ENCODE peak calls at places on chromosomes 7 and 10, in ten cellular contexts. One of them, this sample, is unnamed.

GRCh38 chr10:114611617-114612016 is 46.5 kb downstream of the ABLIM1 start:
- DNase-seq in fibroblast of lung: no peak
- DNase-seq in K562: no peak
- DNase-seq in HCT116: no peak
- DNase-seq in GM23338: no peak
- DNase-seq in MM.1S: no peak
- DNase-seq in osteoblast: no peak
- DNase-seq in H1: no peak
- DNase-seq in GM23248: no peak
- DNase-seq in SK-N-SH: no peak
- DNase-seq in this sample: no peak

GRCh38 chr10:101060036-101060950 is 1.5 kb upstream of the KAZALD1 start:
- DNase-seq in osteoblast: peak; percentile 98
- DNase-seq in fibroblast of lung: peak; percentile 86
- DNase-seq in MM.1S: peak; percentile 93
- DNase-seq in HCT116: peak; percentile 98
- DNase-seq in H1: no peak
- DNase-seq in SK-N-SH: peak; percentile 73
- DNase-seq in GM23338: peak; percentile 97
- DNase-seq in GM23248: peak; percentile 97
- DNase-seq in K562: peak; percentile 44
- DNase-seq in this sample: peak; percentile 95

GRCh38 chr7:33449847-33450246 is 320.5 kb downstream of the BBS9 start:
- DNase-seq in GM23248: no peak
- DNase-seq in SK-N-SH: no peak
- DNase-seq in H1: no peak
- DNase-seq in osteoblast: no peak
- DNase-seq in K562: no peak
- DNase-seq in MM.1S: no peak
- DNase-seq in fibroblast of lung: no peak
- DNase-seq in HCT116: no peak
- DNase-seq in GM23338: no peak
- DNase-seq in this sample: peak; percentile 31

GRCh38 chr10:123517901-123518300 is 148.3 kb upstream of the GPR26 start:
- DNase-seq in HCT116: no peak
- DNase-seq in K562: no peak
- DNase-seq in MM.1S: no peak
- DNase-seq in fibroblast of lung: no peak
- DNase-seq in H1: no peak
- DNase-seq in GM23338: no peak
- DNase-seq in SK-N-SH: no peak
- DNase-seq in osteoblast: no peak
- DNase-seq in GM23248: no peak
- DNase-seq in this sample: no peak

GRCh38 chr10:91006752-91007346 is 86.0 kb upstream of the ANKRD1 start:
- DNase-seq in MM.1S: peak; percentile 89
- DNase-seq in H1: no peak
- DNase-seq in GM23248: no peak
- DNase-seq in fibroblast of lung: no peak
- DNase-seq in K562: no peak
- DNase-seq in SK-N-SH: no peak
- DNase-seq in osteoblast: no peak
- DNase-seq in GM23338: no peak
- DNase-seq in HCT116: no peak
- DNase-seq in this sample: no peak

GRCh38 chr7:106598663-106599342 is 62.2 kb downstream of the CCDC71L start:
- DNase-seq in K562: peak; percentile 87
- DNase-seq in osteoblast: no peak
- DNase-seq in SK-N-SH: peak; percentile 17
- DNase-seq in H1: peak; percentile 5
- DNase-seq in fibroblast of lung: peak; percentile 60
- DNase-seq in HCT116: peak; percentile 79
- DNase-seq in GM23248: peak; percentile 70
- DNase-seq in GM23338: peak; percentile 85
- DNase-seq in MM.1S: peak; percentile 91
- DNase-seq in this sample: peak; percentile 91

GRCh38 chr10:74851834-74852233 is 25.4 kb downstream of the KAT6B start:
- DNase-seq in MM.1S: no peak
- DNase-seq in osteoblast: no peak
- DNase-seq in fibroblast of lung: no peak
- DNase-seq in K562: no peak
- DNase-seq in HCT116: no peak
- DNase-seq in GM23338: no peak
- DNase-seq in SK-N-SH: no peak
- DNase-seq in H1: no peak
- DNase-seq in GM23248: no peak
- DNase-seq in this sample: no peak

GRCh38 chr7:48424731-48425130 is 253.5 kb downstream of the ABCA13 start:
- DNase-seq in GM23338: peak; percentile 65
- DNase-seq in H1: no peak
- DNase-seq in GM23248: peak; percentile 16
- DNase-seq in fibroblast of lung: peak; percentile 10
- DNase-seq in MM.1S: peak; percentile 52
- DNase-seq in HCT116: no peak
- DNase-seq in osteoblast: no peak
- DNase-seq in SK-N-SH: peak; percentile 14
- DNase-seq in K562: no peak
- DNase-seq in this sample: peak; percentile 81

GRCh38 chr7:92749327-92749730 is 87.0 kb downstream of the CDK6 start:
- DNase-seq in HCT116: no peak
- DNase-seq in K562: no peak
- DNase-seq in osteoblast: no peak
- DNase-seq in H1: no peak
- DNase-seq in GM23338: no peak
- DNase-seq in GM23248: peak; percentile 37
- DNase-seq in fibroblast of lung: no peak
- DNase-seq in SK-N-SH: no peak
- DNase-seq in MM.1S: no peak
- DNase-seq in this sample: no peak

GRCh38 chr10:103452714-103453230 is 602 bp upstream of the CALHM2 start:
- DNase-seq in fibroblast of lung: no peak
- DNase-seq in K562: no peak
- DNase-seq in H1: no peak
- DNase-seq in HCT116: no peak
- DNase-seq in osteoblast: peak; percentile 89
- DNase-seq in GM23338: no peak
- DNase-seq in SK-N-SH: no peak
- DNase-seq in MM.1S: no peak
- DNase-seq in GM23248: peak; percentile 38
- DNase-seq in this sample: no peak

GRCh38 chr7:2517678-2518077 is 1.9 kb upstream of the LFNG start:
- DNase-seq in K562: no peak
- DNase-seq in H1: no peak
- DNase-seq in osteoblast: no peak
- DNase-seq in fibroblast of lung: peak; percentile 74
- DNase-seq in GM23248: peak; percentile 51
- DNase-seq in SK-N-SH: no peak
- DNase-seq in MM.1S: no peak
- DNase-seq in GM23338: no peak
- DNase-seq in HCT116: no peak
- DNase-seq in this sample: no peak

GRCh38 chr7:2516194-2516555 is 3.4 kb upstream of the LFNG start:
- DNase-seq in H1: no peak
- DNase-seq in fibroblast of lung: no peak
- DNase-seq in SK-N-SH: no peak
- DNase-seq in GM23248: peak; percentile 31
- DNase-seq in MM.1S: no peak
- DNase-seq in osteoblast: no peak
- DNase-seq in K562: no peak
- DNase-seq in GM23338: no peak
- DNase-seq in HCT116: no peak
- DNase-seq in this sample: no peak

GRCh38 chr7:2515424-2516193 is 4.0 kb upstream of the LFNG start:
- DNase-seq in H1: no peak
- DNase-seq in SK-N-SH: no peak
- DNase-seq in GM23338: no peak
- DNase-seq in fibroblast of lung: no peak
- DNase-seq in GM23248: no peak
- DNase-seq in MM.1S: no peak
- DNase-seq in HCT116: no peak
- DNase-seq in osteoblast: no peak
- DNase-seq in K562: no peak
- DNase-seq in this sample: no peak

GRCh38 chr7:2518101-2518500 is 1.5 kb upstream of the LFNG start:
- DNase-seq in GM23338: no peak
- DNase-seq in HCT116: no peak
- DNase-seq in H1: no peak
- DNase-seq in fibroblast of lung: no peak
- DNase-seq in K562: no peak
- DNase-seq in MM.1S: no peak
- DNase-seq in osteoblast: no peak
- DNase-seq in GM23248: no peak
- DNase-seq in SK-N-SH: no peak
- DNase-seq in this sample: no peak

DNA sequence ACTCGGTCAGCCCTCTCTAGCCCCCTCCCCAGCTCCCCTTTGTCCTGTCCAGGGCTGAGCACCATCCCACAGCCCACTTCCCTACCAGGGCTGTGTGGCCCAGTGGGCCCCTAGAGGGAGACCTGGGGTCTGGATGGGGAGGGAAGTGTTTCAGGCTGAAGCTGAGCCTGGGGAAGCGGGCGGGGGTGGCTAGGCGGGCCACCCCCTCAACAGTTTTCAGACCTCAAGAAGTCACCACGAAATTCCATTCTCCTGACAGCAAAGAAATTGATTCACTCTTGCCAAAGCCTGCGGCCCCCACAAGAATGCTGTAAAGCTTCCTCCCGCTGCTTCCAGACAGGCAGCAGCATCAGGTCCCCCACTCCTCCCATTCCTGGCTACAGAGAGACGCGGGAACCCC is 2.6 kb upstream of the LFNG start:
- DNase-seq in fibroblast of lung: peak; percentile 98
- DNase-seq in osteoblast: peak; percentile 100
- DNase-seq in MM.1S: no peak
- DNase-seq in H1: no peak
- DNase-seq in SK-N-SH: no peak
- DNase-seq in K562: no peak
- DNase-seq in GM23338: peak; percentile 49
- DNase-seq in GM23248: peak; percentile 96
- DNase-seq in HCT116: no peak
- DNase-seq in this sample: no peak
- H3K4me1 ChIP-seq in fibroblast of lung: peaks cover 31% of the 10 kb centered on the region
- H3K4me1 ChIP-seq in osteoblast: peaks cover 43% of the 10 kb centered on the region
- H3K4me1 ChIP-seq in MM.1S: peaks cover 2% of the 10 kb centered on the region
- H3K4me1 ChIP-seq in H1: peaks cover 29% of the 10 kb centered on the region
- H3K4me1 ChIP-seq in SK-N-SH: peaks cover 38% of the 10 kb centered on the region
- H3K4me1 ChIP-seq in K562: no peaks in the 10 kb centered on the region
- H3K4me1 ChIP-seq in GM23338: peaks cover 31% of the 10 kb centered on the region
- H3K4me1 ChIP-seq in GM23248: peaks cover 38% of the 10 kb centered on the region
- H3K4me1 ChIP-seq in HCT116: peaks cover 46% of the 10 kb centered on the region
- H3K4me1 ChIP-seq in this sample: peaks cover 18% of the 10 kb centered on the region

GRCh38 chr7:100127866-100128601 is 1.3 kb downstream of the MBLAC1 start:
- DNase-seq in H1: no peak
- DNase-seq in HCT116: no peak
- DNase-seq in MM.1S: peak; percentile 14
- DNase-seq in K562: peak; percentile 15
- DNase-seq in fibroblast of lung: no peak
- DNase-seq in GM23248: peak; percentile 43
- DNase-seq in SK-N-SH: peak; percentile 60
- DNase-seq in GM23338: peak; percentile 58
- DNase-seq in osteoblast: peak; percentile 63
- DNase-seq in this sample: no peak

GRCh38 chr7:100126239-100126930 is 382 bp upstream of the MBLAC1 start:
- DNase-seq in MM.1S: no peak
- DNase-seq in fibroblast of lung: no peak
- DNase-seq in SK-N-SH: no peak
- DNase-seq in K562: no peak
- DNase-seq in GM23338: no peak
- DNase-seq in HCT116: no peak
- DNase-seq in H1: no peak
- DNase-seq in GM23248: peak; percentile 12
- DNase-seq in osteoblast: no peak
- DNase-seq in this sample: no peak

GRCh38 chr7:100130608-100131453 is 4.1 kb downstream of the MBLAC1 start:
- DNase-seq in K562: peak; percentile 89
- DNase-seq in GM23248: peak; percentile 76
- DNase-seq in HCT116: no peak
- DNase-seq in MM.1S: peak; percentile 64
- DNase-seq in GM23338: peak; percentile 97
- DNase-seq in osteoblast: peak; percentile 93
- DNase-seq in H1: no peak
- DNase-seq in fibroblast of lung: peak; percentile 22
- DNase-seq in SK-N-SH: peak; percentile 88
- DNase-seq in this sample: peak; percentile 88

GRCh38 chr7:100126931-100127865 is at the start of gene MBLAC1:
- DNase-seq in H1: no peak
- DNase-seq in GM23248: peak; percentile 95
- DNase-seq in GM23338: peak; percentile 97
- DNase-seq in MM.1S: peak; percentile 89
- DNase-seq in osteoblast: peak; percentile 98
- DNase-seq in fibroblast of lung: peak; percentile 90
- DNase-seq in K562: peak; percentile 90
- DNase-seq in SK-N-SH: peak; percentile 99
- DNase-seq in HCT116: peak; percentile 87
- DNase-seq in this sample: peak; percentile 97

GRCh38 chr7:100128602-100128963 is 1.8 kb downstream of the MBLAC1 start:
- DNase-seq in H1: no peak
- DNase-seq in osteoblast: no peak
- DNase-seq in K562: no peak
- DNase-seq in MM.1S: no peak
- DNase-seq in SK-N-SH: no peak
- DNase-seq in fibroblast of lung: no peak
- DNase-seq in GM23338: no peak
- DNase-seq in HCT116: no peak
- DNase-seq in GM23248: no peak
- DNase-seq in this sample: no peak
- H4K20me1 ChIP-seq in H1: no peaks in the 10 kb centered on the region
- H4K20me1 ChIP-seq in osteoblast: no peaks in the 10 kb centered on the region
- H4K20me1 ChIP-seq in K562: no peaks in the 10 kb centered on the region
- H4K20me1 ChIP-seq in MM.1S: no peaks in the 10 kb centered on the region
- H4K20me1 ChIP-seq in SK-N-SH: no peaks in the 10 kb centered on the region
- H4K20me1 ChIP-seq in fibroblast of lung: no peaks in the 10 kb centered on the region
- H4K20me1 ChIP-seq in GM23338: no peaks in the 10 kb centered on the region
- H4K20me1 ChIP-seq in HCT116: no peaks in the 10 kb centered on the region
- H4K20me1 ChIP-seq in GM23248: no peaks in the 10 kb centered on the region
- H4K20me1 ChIP-seq in this sample: no peaks in the 10 kb centered on the region

GRCh38 chr7:86629-87028 is 105.7 kb upstream of the FAM20C start:
- DNase-seq in osteoblast: peak; percentile 81
- DNase-seq in H1: no peak
- DNase-seq in GM23248: no peak
- DNase-seq in fibroblast of lung: no peak
- DNase-seq in SK-N-SH: no peak
- DNase-seq in GM23338: no peak
- DNase-seq in MM.1S: no peak
- DNase-seq in K562: no peak
- DNase-seq in HCT116: no peak
- DNase-seq in this sample: peak; percentile 38
- H3K4me1 ChIP-seq in osteoblast: peaks cover 49% of the 10 kb centered on the region
- H3K4me1 ChIP-seq in H1: peaks cover 7% of the 10 kb centered on the region
- H3K4me1 ChIP-seq in GM23248: peaks cover 27% of the 10 kb centered on the region
- H3K4me1 ChIP-seq in fibroblast of lung: peaks cover 21% of the 10 kb centered on the region
- H3K4me1 ChIP-seq in SK-N-SH: peaks cover 45% of the 10 kb centered on the region
- H3K4me1 ChIP-seq in GM23338: peaks cover 7% of the 10 kb centered on the region
- H3K4me1 ChIP-seq in MM.1S: no peaks in the 10 kb centered on the region
- H3K4me1 ChIP-seq in K562: no peaks in the 10 kb centered on the region
- H3K4me1 ChIP-seq in HCT116: peaks cover 35% of the 10 kb centered on the region
- H3K4me1 ChIP-seq in this sample: no peaks in the 10 kb centered on the region

DNA sequence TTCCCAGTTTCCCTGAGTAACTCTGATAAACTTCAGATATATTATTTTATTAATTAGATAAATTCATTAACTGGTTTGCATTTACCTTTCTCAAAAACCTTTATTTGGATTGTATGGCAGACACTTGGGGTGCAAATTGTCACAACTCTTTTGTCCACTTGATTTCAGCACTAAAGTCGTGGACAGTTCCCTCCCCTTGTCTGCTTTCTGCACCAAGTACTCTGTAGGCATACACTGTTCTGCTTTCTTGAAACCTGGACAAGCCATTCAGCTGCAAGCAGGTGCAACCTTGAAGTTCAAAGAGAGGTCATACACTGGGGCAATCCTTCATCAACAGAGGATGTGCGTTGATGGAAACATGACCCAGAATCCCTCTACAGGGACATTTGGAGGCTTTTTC is 162.9 kb downstream of the ARL5B start:
- DNase-seq in HCT116: no peak
- DNase-seq in H1: no peak
- DNase-seq in K562: no peak
- DNase-seq in GM23338: peak; percentile 74
- DNase-seq in osteoblast: no peak
- DNase-seq in SK-N-SH: no peak
- DNase-seq in MM.1S: peak; percentile 72
- DNase-seq in GM23248: peak; percentile 10
- DNase-seq in fibroblast of lung: peak; percentile 38
- DNase-seq in this sample: peak; percentile 64
- H4K20me1 ChIP-seq in HCT116: no peaks in the 10 kb centered on the region
- H4K20me1 ChIP-seq in H1: no peaks in the 10 kb centered on the region
- H4K20me1 ChIP-seq in K562: no peaks in the 10 kb centered on the region
- H4K20me1 ChIP-seq in GM23338: no peaks in the 10 kb centered on the region
- H4K20me1 ChIP-seq in osteoblast: no peaks in the 10 kb centered on the region
- H4K20me1 ChIP-seq in SK-N-SH: no peaks in the 10 kb centered on the region
- H4K20me1 ChIP-seq in MM.1S: no peaks in the 10 kb centered on the region
- H4K20me1 ChIP-seq in GM23248: no peaks in the 10 kb centered on the region
- H4K20me1 ChIP-seq in fibroblast of lung: no peaks in the 10 kb centered on the region
- H4K20me1 ChIP-seq in this sample: no peaks in the 10 kb centered on the region

This sample was measured in Karpas-422.